ENCODE peak calls at places on chromosomes 3 and 15, in six cellular contexts. G is RWPE1, Y is fibroblast of pulmonary artery, N is GM03348, L is HTR-8/SVneo, X is HFF-Myc. K is an unnamed sample.

GRCh38 chr3:62246094-62246493 is 127.3 kb downstream of the FEZF2 start:
- DNase-seq in X (no peak), G (peak), L (no peak), Y (no peak), N (no peak), K (no peak)

GRCh38 chr15:69377137-69377536 is 37.0 kb upstream of the KIF23 start:
- DNase-seq in L (no peak), G (no peak), X (no peak), Y (no peak), N (no peak), K (no peak)

GRCh38 chr15:47331796-47332480 is 385.4 kb upstream of the SEMA6D start:
- DNase-seq in Y (peak), N (peak), G (no peak), L (no peak), X (peak), K (peak)

GRCh38 chr3:33768578-33768977 is 29.9 kb upstream of the PDCD6IP start:
- DNase-seq in L (no peak), G (no peak), X (no peak), Y (no peak), N (no peak), K (no peak)

GRCh38 chr15:73900129-73900712 is 26.0 kb upstream of the LOXL1 start:
- DNase-seq in L (no peak), X (no peak), N (peak), G (no peak), Y (no peak), K (peak)

GRCh38 chr3:53161820-53162671 is 1.0 kb downstream of the PRKCD start:
- DNase-seq in N (peak), X (no peak), G (peak), L (no peak), Y (peak), K (peak)

GRCh38 chr15:67042490-67043181 is 22.8 kb upstream of the SMAD3 start:
- DNase-seq in X (no peak), L (no peak), G (no peak), N (no peak), Y (no peak), K (no peak)

GRCh38 chr3:112489674-112490479 is 9.4 kb downstream of the BTLA start:
- DNase-seq in L (no peak), Y (no peak), G (no peak), N (no peak), X (no peak), K (no peak)

GRCh38 chr15:36362508-36362907 is 216.9 kb upstream of the CDIN1 start:
- DNase-seq in G (no peak), X (no peak), Y (peak), L (no peak), N (peak), K (peak)

GRCh38 chr3:184241447-184242296 is 7.1 kb downstream of the ALG3 start:
- DNase-seq in Y (peak), X (no peak), G (peak), N (peak), L (no peak), K (no peak)

GRCh38 chr3:107938128-107938527 is 152.7 kb downstream of the CD47 start:
- DNase-seq in G (peak), X (no peak), N (peak), L (no peak), Y (peak), K (peak)

GRCh38 chr3:69861556-69861955 is 122.3 kb downstream of the MITF start:
- DNase-seq in Y (no peak), X (no peak), N (no peak), G (no peak), L (no peak), K (no peak)

GRCh38 chr15:73727330-73728018 is 25.7 kb downstream of the INSYN1 start:
- DNase-seq in N (peak), Y (peak), G (no peak), L (no peak), X (no peak), K (peak)

GRCh38 chr15:101139986-101140696 is 111.7 kb downstream of the CHSY1 start:
- DNase-seq in N (no peak), G (no peak), X (no peak), L (no peak), Y (no peak), K (no peak)

GRCh38 chr15:57751177-57751800 is 44.8 kb downstream of the POLR2M start:
- DNase-seq in Y (peak), G (peak), N (peak), L (peak), X (peak), K (peak)

GRCh38 chr15:39266882-39267281 is 314.0 kb upstream of the THBS1 start:
- DNase-seq in Y (no peak), L (no peak), N (no peak), X (no peak), G (no peak), K (no peak)

GRCh38 chr3:170485696-170486095 is 67.0 kb downstream of the CLDN11 start:
- DNase-seq in L (no peak), N (no peak), G (no peak), Y (no peak), X (no peak), K (no peak)

GRCh38 chr3:186277268-186277909 is 84.6 kb downstream of the DGKG start:
- DNase-seq in N (peak), L (peak), G (peak), Y (peak), X (peak), K (peak)